ENCODE peak calls at places on chromosomes 13 and 19, in four cellular contexts. S is esophagus squamous epithelium, B is colonic mucosa, Y is left lung. X is an unnamed sample. For H3K4me1, the result is how much of the 10 kb centered on the place peaks cover.

GRCh38 chr19:11284535-11284934 is 11.4 kb upstream of the TSPAN16 start:
- DNase-seq in S (no peak), B (no peak), Y (no peak), X (no peak)

GRCh38 chr13:82116422-82116989 is 1765.8 kb downstream of the SLITRK1 start:
- DNase-seq in S (no peak), B (no peak), Y (no peak), X (no peak)

GRCh38 chr19:56167064-56167578 is 8.7 kb upstream of the GALP start:
- DNase-seq in S (no peak), B (no peak), Y (no peak), X (no peak)

GRCh38 chr13:41960700-41961697 is at the start of gene VWA8:
- DNase-seq in S (no peak), B (peak), Y (peak), X (peak)

GRCh38 chr13:111281751-111282311 is 38.6 kb upstream of the TEX29 start:
- DNase-seq in S (no peak), B (no peak), Y (no peak), X (no peak)

GRCh38 chr13:101751488-101751887 is 299.0 kb downstream of the ITGBL1 start:
- DNase-seq in S (no peak), B (no peak), Y (no peak), X (no peak)

GRCh38 chr13:28620011-28620830 is 38.7 kb upstream of the POMP start:
- DNase-seq in S (no peak), B (no peak), Y (no peak), X (no peak)

GRCh38 chr13:51152713-51153112 is 41.6 kb upstream of the C13orf42 start:
- DNase-seq in S (no peak), B (no peak), Y (no peak), X (no peak)

GRCh38 chr19:54620464-54620863 is 9.8 kb upstream of the LILRB1 start:
- DNase-seq in S (no peak), B (no peak), Y (no peak), X (no peak)

GRCh38 chr13:111908391-111908790 is 158.6 kb upstream of the SOX1 start:
- DNase-seq in S (no peak), B (peak), Y (no peak), X (no peak)

GRCh38 chr19:55579766-55580621 is 654 bp downstream of the ZNF579 start:
- DNase-seq in S (no peak), B (no peak), Y (peak), X (no peak)

GRCh38 chr19:38658462-38659306 is 11.2 kb downstream of the ACTN4 start:
- DNase-seq in S (no peak), B (peak), Y (no peak), X (no peak)

GRCh38 chr13:80199067-80199466 is 141.9 kb downstream of the SPRY2 start:
- DNase-seq in S (no peak), B (no peak), Y (no peak), X (no peak)

GRCh38 chr13:80201686-80202085 is 139.2 kb downstream of the SPRY2 start:
- DNase-seq in S (no peak), B (no peak), Y (no peak), X (no peak)

GRCh38 chr13:80199585-80200292 is 141.2 kb downstream of the SPRY2 start:
- DNase-seq in S (no peak), B (no peak), Y (no peak), X (no peak)

DNA sequence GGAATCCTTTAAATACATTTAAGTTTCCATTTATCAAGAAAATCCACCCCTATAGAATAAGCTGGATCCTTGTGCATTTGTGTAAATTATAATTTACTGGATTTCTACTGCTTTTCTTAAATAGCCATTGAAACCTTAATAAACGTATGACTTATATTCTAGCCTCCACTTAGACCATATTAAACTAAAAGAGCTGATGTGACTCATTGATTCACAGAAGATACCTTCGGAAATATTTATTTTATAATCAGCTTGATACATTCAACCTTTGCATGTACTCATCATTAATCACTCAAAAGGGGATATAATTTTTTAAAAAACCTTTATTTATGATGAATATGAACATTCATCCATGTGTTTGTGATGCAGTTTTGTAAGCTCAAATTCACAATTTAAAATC is 136.3 kb downstream of the SPRY2 start:
- DNase-seq in S (no peak), B (no peak), Y (no peak), X (no peak)
- H3K4me1 ChIP-seq in S (under half), B (under half), Y (under half), X (under half)

GRCh38 chr19:40703029-40703755 is 12.7 kb upstream of the NUMBL start:
- DNase-seq in S (no peak), B (no peak), Y (no peak), X (no peak)

GRCh38 chr19:40705950-40706619 is 10.6 kb downstream of the COQ8B start:
- DNase-seq in S (no peak), B (no peak), Y (no peak), X (no peak)

GRCh38 chr19:40702337-40703012 is 12.0 kb upstream of the NUMBL start:
- DNase-seq in S (no peak), B (no peak), Y (no peak), X (no peak)

GRCh38 chr19:40705362-40705651 is 11.4 kb downstream of the COQ8B start:
- DNase-seq in S (no peak), B (no peak), Y (no peak), X (no peak)

GRCh38 chr19:40704491-40705361 is 12.0 kb downstream of the COQ8B start:
- DNase-seq in S (no peak), B (no peak), Y (no peak), X (no peak)
- H3K27ac ChIP-seq in S (no peak), B (no peak), Y (no peak), X (no peak)

DNA sequence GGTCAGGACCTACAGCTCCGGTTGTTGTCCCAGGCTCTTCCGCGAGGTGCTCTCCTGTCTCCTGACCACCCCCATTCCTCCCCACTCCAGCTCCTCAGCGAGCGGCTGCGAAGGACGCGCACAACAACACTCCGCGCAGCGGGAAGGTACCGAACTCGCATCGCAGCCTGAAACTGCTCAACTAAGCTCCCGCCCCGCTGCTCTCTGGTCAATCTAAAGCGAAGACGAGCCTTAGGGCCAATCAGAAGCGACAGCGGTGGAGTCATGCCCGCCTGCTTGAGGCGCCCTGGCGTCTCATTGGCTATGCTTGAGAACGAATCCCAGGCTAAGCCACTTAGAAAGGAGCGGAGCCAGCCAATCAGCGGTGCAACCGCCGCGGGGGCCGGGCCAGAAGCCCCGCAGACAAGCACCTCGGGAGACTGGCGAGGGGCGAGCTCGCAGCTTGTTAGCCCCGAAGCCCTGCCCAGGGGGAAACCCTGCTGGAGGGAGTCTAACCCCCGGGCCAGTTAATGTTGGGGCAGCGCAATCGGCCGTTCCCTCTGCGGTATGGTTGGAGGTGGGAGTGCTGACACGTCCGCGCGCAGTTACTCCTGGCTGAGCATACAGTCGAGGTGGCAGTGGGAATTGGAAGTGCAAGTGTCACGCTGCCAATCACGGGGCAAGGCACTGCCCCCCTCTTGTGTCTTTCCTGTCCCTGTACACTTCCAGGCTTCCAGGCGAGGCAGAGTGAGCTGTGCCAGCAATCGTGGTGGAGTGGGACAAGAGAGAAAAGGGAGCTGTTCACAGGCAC is 1.9 kb upstream of the ZBTB32 start:
- DNase-seq in S (peak), B (peak), Y (peak), X (peak)
- H3K4me1 ChIP-seq in S (under half), B (under half), Y (under half), X (under half)

GRCh38 chr13:43127103-43127817 is 103.9 kb downstream of the DNAJC15 start:
- DNase-seq in S (no peak), B (no peak), Y (no peak), X (no peak)
- H3K27ac ChIP-seq in S (no peak), B (no peak), Y (no peak), X (no peak)

GRCh38 chr19:2237051-2237868 is 636 bp downstream of the SF3A2 start:
- DNase-seq in S (no peak), B (no peak), Y (no peak), X (no peak)

GRCh38 chr19:2239771-2240770 is 3.4 kb downstream of the SF3A2 start:
- DNase-seq in S (no peak), B (no peak), Y (no peak), X (peak)

GRCh38 chr19:2240881-2241760 is 4.5 kb downstream of the SF3A2 start:
- DNase-seq in S (no peak), B (no peak), Y (peak), X (no peak)

GRCh38 chr19:2237869-2238153 is 1.2 kb downstream of the SF3A2 start:
- DNase-seq in S (no peak), B (no peak), Y (no peak), X (no peak)

DNA sequence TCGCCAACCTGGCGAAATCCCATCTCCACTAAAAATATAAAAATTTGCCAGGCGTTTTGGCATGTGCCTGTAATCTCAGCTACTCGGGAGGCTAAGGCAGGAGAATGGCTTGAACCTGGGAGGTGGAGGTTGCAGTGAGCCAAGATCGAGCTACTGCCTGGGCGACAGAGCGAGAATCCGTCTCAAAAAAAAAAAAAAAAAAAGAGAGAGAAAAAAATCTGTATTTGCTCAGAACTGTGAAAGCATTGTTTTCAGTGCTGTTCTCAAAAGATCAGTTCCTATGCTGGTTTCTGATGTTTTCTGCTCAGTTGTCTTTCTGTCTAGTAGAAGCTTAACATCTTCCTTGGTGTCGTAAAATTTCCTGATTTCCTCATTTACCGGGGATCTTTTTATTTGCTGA is 2.5 kb downstream of the SF3A2 start:
- DNase-seq in S (no peak), B (no peak), Y (no peak), X (no peak)
- H3K4me1 ChIP-seq in S (half or more), B (under half), Y (half or more), X (half or more)

GRCh38 chr19:40584007-40584406 is 7.3 kb downstream of the SHKBP1 start:
- DNase-seq in S (no peak), B (no peak), Y (no peak), X (no peak)
- H3K27ac ChIP-seq in S (no peak), B (no peak), Y (no peak), X (no peak)

GRCh38 chr19:50431343-50432220 is 1.1 kb upstream of the MYBPC2 start:
- DNase-seq in S (no peak), B (peak), Y (peak), X (peak)
- H3K4me1 ChIP-seq in S (under half), B (under half), Y (under half), X (under half)

DNA sequence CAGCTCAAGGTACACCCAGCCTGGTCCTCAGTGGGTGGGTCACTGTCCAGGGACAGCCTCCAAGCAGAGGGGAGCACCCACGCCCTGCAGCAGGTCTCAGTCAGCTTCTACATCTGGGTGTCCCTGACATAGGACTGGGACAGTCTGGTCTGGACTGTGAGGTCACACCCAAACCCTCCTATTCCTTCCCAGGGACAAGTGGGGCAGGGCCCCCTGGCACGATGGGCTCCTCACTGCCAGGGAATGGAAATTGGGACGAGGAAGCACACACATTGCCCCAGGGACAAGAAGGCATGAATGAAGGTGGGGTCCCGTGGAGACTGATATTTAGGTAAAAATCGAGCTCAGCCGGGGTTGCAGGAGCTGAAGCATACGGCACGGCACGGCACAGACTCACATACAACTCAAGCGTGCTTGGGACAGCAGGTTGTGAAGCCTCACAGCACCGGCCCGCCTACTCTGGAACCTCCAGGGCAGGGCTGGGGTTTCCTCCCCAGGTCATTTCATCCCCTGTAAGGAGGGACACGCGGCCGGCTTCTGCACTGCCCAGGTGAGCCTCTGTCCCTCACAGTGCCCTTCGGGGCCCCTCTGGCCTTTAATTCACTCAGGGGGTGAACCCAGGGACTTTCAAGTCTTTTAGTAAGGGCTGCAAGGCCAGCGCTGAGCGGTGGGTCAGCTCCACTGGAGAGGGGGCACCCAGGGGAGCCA is 3.5 kb downstream of the PNMA8B start:
- DNase-seq in S (no peak), B (no peak), Y (no peak), X (no peak)
- H3K27ac ChIP-seq in S (no peak), B (no peak), Y (no peak), X (no peak)

X was measured in CD8-positive, alpha-beta memory T cell.